ENCODE peak calls at places on chromosome 7, in seven cellular contexts. G is activated effector memory CD4-positive, alpha-beta T cell treated with anti-CD3 and anti-CD28 coated beads, Interleukin-2, amount 50 U/mL, for 16 hours; L is naive thymus-derived CD4-positive, alpha-beta T cell; I is GM03348; A is dorsolateral prefrontal cortex; F is T-helper 17 cell; H is stimulated activated CD4-positive, alpha-beta T cell treated with anti-CD3 and anti-CD28 coated beads, Interleukin-4, amount 100 ng/mL, for 24 hours. N is an unnamed sample.

GRCh38 chr7:90594791-90595317 is 1.3 kb upstream of the CDK14 start:
- DNase-seq in G (no peak), L (no peak), I (peak), A (no peak), F (no peak), H (no peak), N (peak)

GRCh38 chr7:111895049-111895448 is 311.1 kb downstream of the DOCK4 start:
- DNase-seq in G (no peak), L (no peak), I (no peak), A (no peak), F (no peak), H (no peak), N (no peak)

GRCh38 chr7:131774419-131775220 is 218.2 kb upstream of the PODXL start:
- DNase-seq in G (no peak), L (no peak), I (peak), A (no peak), F (no peak), H (no peak), N (no peak)

GRCh38 chr7:158526531-158526930 is 61.1 kb downstream of the PTPRN2 start:
- DNase-seq in G (no peak), L (no peak), I (no peak), A (no peak), F (no peak), H (no peak), N (no peak)

GRCh38 chr7:27148031-27148775 is 629 bp upstream of the HOXA6 start:
- DNase-seq in G (no peak), L (no peak), I (peak), A (no peak), F (no peak), H (no peak), N (no peak)

GRCh38 chr7:105136221-105136620 is 122.2 kb downstream of the KMT2E start:
- DNase-seq in G (no peak), L (no peak), I (peak), A (no peak), F (no peak), H (no peak), N (no peak)

GRCh38 chr7:141649137-141649864 is 52.7 kb downstream of the DENND11 start:
- DNase-seq in G (no peak), L (no peak), I (no peak), A (no peak), F (no peak), H (no peak), N (no peak)

GRCh38 chr7:151558575-151558974 is 38.9 kb upstream of the RHEB start:
- DNase-seq in G (no peak), L (no peak), I (peak), A (no peak), F (no peak), H (no peak), N (no peak)

GRCh38 chr7:44257618-44258422 is 57.0 kb downstream of the YKT6 start:
- DNase-seq in G (peak), L (peak), I (peak), A (peak), F (peak), H (peak), N (peak)

GRCh38 chr7:150756858-150757257 is 19.6 kb downstream of the GIMAP5 start:
- DNase-seq in G (no peak), L (no peak), I (no peak), A (no peak), F (no peak), H (no peak), N (no peak)

GRCh38 chr7:148264933-148265557 is 325.5 kb upstream of the C7orf33 start:
- DNase-seq in G (no peak), L (no peak), I (peak), A (no peak), F (no peak), H (no peak), N (no peak)

GRCh38 chr7:114533151-114533550 is 118.5 kb downstream of the FOXP2 start:
- DNase-seq in G (no peak), L (no peak), I (no peak), A (no peak), F (no peak), H (no peak), N (no peak)

GRCh38 chr7:20539201-20539600 is 76.3 kb upstream of the ABCB5 start:
- DNase-seq in G (no peak), L (no peak), I (no peak), A (no peak), F (no peak), H (no peak), N (no peak)

GRCh38 chr7:71137479-71137878 is 5.5 kb downstream of the GALNT17 start:
- DNase-seq in G (no peak), L (no peak), I (no peak), A (no peak), F (no peak), H (no peak), N (no peak)

GRCh38 chr7:140019172-140019571 is 43.6 kb downstream of the PARP12 start:
- DNase-seq in G (no peak), L (no peak), I (peak), A (no peak), F (no peak), H (no peak), N (no peak)

GRCh38 chr7:64642875-64643274 is 23.1 kb upstream of the ZNF107 start:
- DNase-seq in G (no peak), L (no peak), I (no peak), A (no peak), F (no peak), H (no peak), N (no peak)

GRCh38 chr7:84112771-84113170 is 81.8 kb downstream of the SEMA3A start:
- DNase-seq in G (no peak), L (no peak), I (no peak), A (no peak), F (no peak), H (no peak), N (peak)

GRCh38 chr7:98674881-98675280 is 57.8 kb downstream of the NPTX2 start:
- DNase-seq in G (no peak), L (no peak), I (no peak), A (no peak), F (no peak), H (no peak), N (no peak)